ENCODE peak calls at places on chromosomes 12 and 14, in six cellular contexts. One of them, this sample, is unnamed.

GRCh38 chr14:22221508-22221907 is 367.5 kb downstream of the DAD1 start:
- DNase-seq in WTC11: no peak
- DNase-seq in bronchial epithelial cell: peak
- DNase-seq in astrocyte of the spinal cord: peak
- DNase-seq in cardiac muscle cell: no peak
- DNase-seq in D721Med: no peak
- DNase-seq in this sample: no peak

GRCh38 chr12:66144796-66145754 is 14.5 kb upstream of the LLPH start:
- DNase-seq in astrocyte of the spinal cord: peak
- DNase-seq in WTC11: no peak
- DNase-seq in D721Med: no peak
- DNase-seq in bronchial epithelial cell: peak
- DNase-seq in cardiac muscle cell: peak
- DNase-seq in this sample: peak

GRCh38 chr12:100114574-100114973 is 28.1 kb downstream of the BLTP3B start:
- DNase-seq in cardiac muscle cell: no peak
- DNase-seq in astrocyte of the spinal cord: peak
- DNase-seq in bronchial epithelial cell: no peak
- DNase-seq in D721Med: no peak
- DNase-seq in WTC11: no peak
- DNase-seq in this sample: no peak

GRCh38 chr12:57632369-57632897 is 568 bp downstream of the B4GALNT1 start:
- DNase-seq in bronchial epithelial cell: no peak
- DNase-seq in astrocyte of the spinal cord: no peak
- DNase-seq in cardiac muscle cell: no peak
- DNase-seq in WTC11: peak
- DNase-seq in D721Med: no peak
- DNase-seq in this sample: no peak

GRCh38 chr14:38363217-38363616 is 107.3 kb upstream of the CLEC14A start:
- DNase-seq in cardiac muscle cell: no peak
- DNase-seq in D721Med: no peak
- DNase-seq in astrocyte of the spinal cord: no peak
- DNase-seq in WTC11: no peak
- DNase-seq in bronchial epithelial cell: no peak
- DNase-seq in this sample: no peak

GRCh38 chr12:68240079-68240478 is 13.3 kb downstream of the IL22 start:
- DNase-seq in D721Med: no peak
- DNase-seq in WTC11: no peak
- DNase-seq in cardiac muscle cell: no peak
- DNase-seq in astrocyte of the spinal cord: peak
- DNase-seq in bronchial epithelial cell: peak
- DNase-seq in this sample: no peak

GRCh38 chr14:32414808-32415255 is 85.7 kb downstream of the AKAP6 start:
- DNase-seq in bronchial epithelial cell: peak
- DNase-seq in astrocyte of the spinal cord: no peak
- DNase-seq in cardiac muscle cell: no peak
- DNase-seq in WTC11: no peak
- DNase-seq in D721Med: no peak
- DNase-seq in this sample: no peak

GRCh38 chr14:34678306-34678705 is 36.1 kb downstream of the CFL2 start:
- DNase-seq in D721Med: no peak
- DNase-seq in bronchial epithelial cell: peak
- DNase-seq in astrocyte of the spinal cord: peak
- DNase-seq in WTC11: no peak
- DNase-seq in cardiac muscle cell: no peak
- DNase-seq in this sample: no peak

GRCh38 chr12:78568326-78569020 is 296.1 kb upstream of the SYT1 start:
- DNase-seq in WTC11: no peak
- DNase-seq in D721Med: no peak
- DNase-seq in cardiac muscle cell: no peak
- DNase-seq in astrocyte of the spinal cord: peak
- DNase-seq in bronchial epithelial cell: no peak
- DNase-seq in this sample: no peak

GRCh38 chr12:15720299-15720698 is 68.9 kb downstream of the EPS8 start:
- DNase-seq in cardiac muscle cell: no peak
- DNase-seq in D721Med: no peak
- DNase-seq in WTC11: no peak
- DNase-seq in astrocyte of the spinal cord: no peak
- DNase-seq in bronchial epithelial cell: no peak
- DNase-seq in this sample: no peak
- TF ChIP-seq CTCF in cardiac muscle cell: no peak
- TF ChIP-seq CTCF in D721Med: no peak
- TF ChIP-seq CTCF in WTC11: no peak
- TF ChIP-seq CTCF in astrocyte of the spinal cord: no peak
- TF ChIP-seq CTCF in bronchial epithelial cell: no peak
- TF ChIP-seq CTCF in this sample: no peak

GRCh38 chr12:17976202-17976601 is 113.8 kb downstream of the RERGL start:
- DNase-seq in WTC11: peak
- DNase-seq in cardiac muscle cell: peak
- DNase-seq in bronchial epithelial cell: peak
- DNase-seq in D721Med: no peak
- DNase-seq in astrocyte of the spinal cord: no peak
- DNase-seq in this sample: peak
- TF ChIP-seq CTCF in WTC11: peak
- TF ChIP-seq CTCF in cardiac muscle cell: no peak
- TF ChIP-seq CTCF in bronchial epithelial cell: peak
- TF ChIP-seq CTCF in D721Med: peak
- TF ChIP-seq CTCF in astrocyte of the spinal cord: peak
- TF ChIP-seq CTCF in this sample: peak

GRCh38 chr12:117527480-117527857 is 166.0 kb upstream of the NOS1 start:
- DNase-seq in D721Med: no peak
- DNase-seq in cardiac muscle cell: no peak
- DNase-seq in astrocyte of the spinal cord: no peak
- DNase-seq in WTC11: no peak
- DNase-seq in bronchial epithelial cell: no peak
- DNase-seq in this sample: no peak

GRCh38 chr12:117526756-117527479 is 165.5 kb upstream of the NOS1 start:
- DNase-seq in cardiac muscle cell: no peak
- DNase-seq in bronchial epithelial cell: no peak
- DNase-seq in WTC11: no peak
- DNase-seq in astrocyte of the spinal cord: no peak
- DNase-seq in D721Med: no peak
- DNase-seq in this sample: no peak

GRCh38 chr12:117533687-117534086 is 172.3 kb upstream of the NOS1 start:
- DNase-seq in WTC11: no peak
- DNase-seq in astrocyte of the spinal cord: no peak
- DNase-seq in bronchial epithelial cell: no peak
- DNase-seq in D721Med: no peak
- DNase-seq in cardiac muscle cell: no peak
- DNase-seq in this sample: no peak

GRCh38 chr12:117528538-117528937 is 167.1 kb upstream of the NOS1 start:
- DNase-seq in astrocyte of the spinal cord: no peak
- DNase-seq in WTC11: no peak
- DNase-seq in cardiac muscle cell: no peak
- DNase-seq in D721Med: no peak
- DNase-seq in bronchial epithelial cell: no peak
- DNase-seq in this sample: no peak

GRCh38 chr12:117530796-117531195 is 169.4 kb upstream of the NOS1 start:
- DNase-seq in WTC11: no peak
- DNase-seq in bronchial epithelial cell: no peak
- DNase-seq in cardiac muscle cell: no peak
- DNase-seq in astrocyte of the spinal cord: no peak
- DNase-seq in D721Med: no peak
- DNase-seq in this sample: no peak
- TF ChIP-seq CTCF in WTC11: no peak
- TF ChIP-seq CTCF in bronchial epithelial cell: no peak
- TF ChIP-seq CTCF in cardiac muscle cell: no peak
- TF ChIP-seq CTCF in astrocyte of the spinal cord: no peak
- TF ChIP-seq CTCF in D721Med: no peak
- TF ChIP-seq CTCF in this sample: no peak

GRCh38 chr14:59018978-59019377 is 169.5 kb upstream of the DAAM1 start:
- DNase-seq in astrocyte of the spinal cord: no peak
- DNase-seq in bronchial epithelial cell: no peak
- DNase-seq in D721Med: no peak
- DNase-seq in cardiac muscle cell: no peak
- DNase-seq in WTC11: peak
- DNase-seq in this sample: peak
- TF ChIP-seq CTCF in astrocyte of the spinal cord: peak
- TF ChIP-seq CTCF in bronchial epithelial cell: peak
- TF ChIP-seq CTCF in D721Med: no peak
- TF ChIP-seq CTCF in cardiac muscle cell: peak
- TF ChIP-seq CTCF in WTC11: no peak
- TF ChIP-seq CTCF in this sample: peak

This sample was measured in endothelial cell.